ENCODE peak calls at places on chromosomes 16 and 17, in four cellular contexts. J is PC-3, M is GM23338, T is astrocyte. I is an unnamed sample.

GRCh38 chr17:45032150-45032493 is 19.3 kb downstream of the DCAKD start:
- DNase-seq in M (no peak), J (no peak), T (no peak), I (no peak)

GRCh38 chr17:14197582-14197981 is 39.1 kb downstream of the CDRT15 start:
- DNase-seq in J (no peak), T (no peak), M (no peak), I (no peak)

GRCh38 chr17:72697602-72698146 is 394.8 kb downstream of the SLC39A11 start:
- DNase-seq in J (peak; percentile 18), M (no peak), T (no peak), I (peak; percentile 28)

GRCh38 chr16:988465-989353 is 7.1 kb downstream of the SOX8 start:
- DNase-seq in J (no peak), T (no peak), M (no peak), I (no peak)

GRCh38 chr17:53191878-53192277 is 630.8 kb upstream of the KIF2B start:
- DNase-seq in T (no peak), J (no peak), M (peak; percentile 6), I (no peak)

GRCh38 chr16:74107795-74108610 is 188.6 kb upstream of the PSMD7 start:
- DNase-seq in T (no peak), J (peak; percentile 56), M (peak; percentile 87), I (peak; percentile 60)

GRCh38 chr16:50585331-50585776 is 37.2 kb downstream of the NKD1 start:
- DNase-seq in J (no peak), T (no peak), M (no peak), I (peak; percentile 32)

GRCh38 chr16:70548936-70549335 is 25.3 kb downstream of the SF3B3 start:
- DNase-seq in M (no peak), J (peak; percentile 22), T (no peak), I (no peak)

GRCh38 chr17:9174779-9175574 is 153.7 kb downstream of the NTN1 start:
- DNase-seq in J (no peak), T (no peak), M (no peak), I (no peak)

GRCh38 chr16:71364306-71364705 is 5.8 kb downstream of the CALB2 start:
- DNase-seq in J (no peak), M (no peak), T (no peak), I (no peak)

GRCh38 chr16:29804455-29805231 is 1.7 kb upstream of the MAZ start:
- DNase-seq in T (no peak), M (peak; percentile 28), J (no peak), I (no peak)

GRCh38 chr16:14545346-14545884 is 84.6 kb downstream of the PARN start:
- DNase-seq in T (peak; percentile 51), J (no peak), M (no peak), I (peak; percentile 33)

GRCh38 chr16:82748026-82748425 is 121.3 kb downstream of the CDH13 start:
- DNase-seq in J (no peak), M (no peak), T (peak; percentile 84), I (no peak)

GRCh38 chr17:78838574-78839005 is 2.0 kb downstream of the USP36 start:
- DNase-seq in J (peak; percentile 93), T (no peak), M (no peak), I (no peak)

GRCh38 chr17:61908292-61909037 is 19.3 kb downstream of the INTS2 start:
- DNase-seq in J (no peak), T (no peak), M (no peak), I (no peak)

GRCh38 chr16:66085651-66086050 is 280.8 kb upstream of the CDH5 start:
- DNase-seq in M (no peak), T (no peak), J (no peak), I (no peak)

GRCh38 chr17:16492613-16493290 is 759 bp upstream of the LRRC75A start:
- DNase-seq in M (peak; percentile 59), T (no peak), J (no peak), I (no peak)

GRCh38 chr17:72972263-72972951 is 120.1 kb downstream of the SLC39A11 start:
- DNase-seq in J (peak; percentile 32), T (no peak), M (no peak), I (no peak)

GRCh38 chr17:78053777-78054468 is 74.6 kb downstream of the TMC6 start:
- DNase-seq in T (no peak), J (peak; percentile 80), M (no peak), I (no peak)

GRCh38 chr17:17154556-17154955 is 51.6 kb downstream of the PLD6 start:
- DNase-seq in T (no peak), M (no peak), J (no peak), I (no peak)

GRCh38 chr16:3479654-3480216 is 15.6 kb downstream of the C16orf90 start:
- DNase-seq in J (no peak), T (no peak), M (no peak), I (no peak)

GRCh38 chr16:78396673-78397072 is 297.2 kb downstream of the WWOX start:
- DNase-seq in J (no peak), T (no peak), M (no peak), I (no peak)

GRCh38 chr17:14792751-14793150 is 472.4 kb downstream of the PMP22 start:
- DNase-seq in J (peak; percentile 20), T (no peak), M (no peak), I (peak; percentile 35)

GRCh38 chr17:61307905-61308886 is 91.4 kb upstream of the TBX2 start:
- DNase-seq in J (peak; percentile 75), M (peak; percentile 47), T (peak; percentile 93), I (peak; percentile 75)

GRCh38 chr16:23206986-23207385 is 24.4 kb downstream of the SCNN1G start:
- DNase-seq in T (no peak), M (no peak), J (no peak), I (no peak)

GRCh38 chr17:21033350-21033749 is 9.5 kb downstream of the USP22 start:
- DNase-seq in J (peak; percentile 39), T (peak; percentile 39), M (no peak), I (no peak)

GRCh38 chr16:87160218-87160617 is 157.0 kb downstream of the C16orf95 start:
- DNase-seq in T (no peak), M (no peak), J (no peak), I (peak; percentile 50)

GRCh38 chr17:80832266-80832676 is 159.4 kb upstream of the CHMP6 start:
- DNase-seq in M (peak; percentile 71), T (peak; percentile 74), J (peak; percentile 12), I (peak; percentile 58)

GRCh38 chr17:59002848-59003247 is 103.8 kb downstream of the TRIM37 start:
- DNase-seq in M (no peak), T (peak; percentile 17), J (no peak), I (no peak)

GRCh38 chr16:84484579-84485254 is 19.7 kb downstream of the MEAK7 start:
- DNase-seq in J (peak; percentile 49), M (peak; percentile 76), T (peak; percentile 23), I (peak; percentile 70)

GRCh38 chr16:11052080-11052808 is 107.9 kb downstream of the CLEC16A start:
- DNase-seq in J (no peak), M (no peak), T (no peak), I (no peak)

GRCh38 chr17:5111402-5112204 is at the start of gene ZNF232:
- DNase-seq in J (peak; percentile 91), M (peak; percentile 98), T (peak; percentile 79), I (peak; percentile 98)

GRCh38 chr17:5110816-5111215 is 862 bp downstream of the ZNF232 start:
- DNase-seq in M (peak; percentile 27), T (no peak), J (no peak), I (peak; percentile 27)

GRCh38 chr17:5120036-5120435 is 4.2 kb downstream of the USP6 start:
- DNase-seq in M (no peak), T (no peak), J (no peak), I (no peak)

GRCh38 chr17:5118219-5118618 is 2.4 kb downstream of the USP6 start:
- DNase-seq in J (no peak), M (no peak), T (no peak), I (no peak)

GRCh38 chr17:5115673-5116651 is at the start of gene USP6:
- DNase-seq in M (peak; percentile 85), J (no peak), T (no peak), I (no peak)
- TF ChIP-seq EZH2 in M (no peak), J (no peak), T (peak; percentile 94), I (no peak)

GRCh38 chr17:76103274-76104139 is at the start of gene EXOC7:
- DNase-seq in J (peak; percentile 98), M (peak; percentile 97), T (peak; percentile 58), I (peak; percentile 98)
- TF ChIP-seq CTCF in J (no peak), M (no peak), T (no peak), I (no peak)

GRCh38 chr16:31727553-31727952 is 146.1 kb upstream of the ZNF267 start:
- DNase-seq in J (no peak), T (no peak), M (no peak), I (no peak)
- H3K79me2 ChIP-seq in J (no peaks in the 10 kb centered on the region), T (peaks cover 14% of the 10 kb centered on the region), M (peaks cover 76% of the 10 kb centered on the region), I (peaks cover 50% of the 10 kb centered on the region)

GRCh38 chr17:66835476-66835875 is 559 bp downstream of the CACNG5 start:
- DNase-seq in J (no peak), T (no peak), M (peak; percentile 13), I (no peak)

GRCh38 chr17:66833201-66833600 is 1.7 kb upstream of the CACNG5 start:
- DNase-seq in T (no peak), M (no peak), J (no peak), I (no peak)

GRCh38 chr17:66836063-66837005 is 1.4 kb downstream of the CACNG5 start:
- DNase-seq in J (no peak), M (no peak), T (no peak), I (no peak)

GRCh38 chr17:66834426-66834918 is 445 bp upstream of the CACNG5 start:
- DNase-seq in T (no peak), J (no peak), M (peak; percentile 4), I (no peak)

GRCh38 chr17:66834919-66835454 is at the start of gene CACNG5:
- DNase-seq in J (no peak), M (peak; percentile 72), T (no peak), I (no peak)
- TF ChIP-seq EZH2 in J (no peak), M (no peak), T (peak; percentile 66), I (peak; percentile 69)

DNA sequence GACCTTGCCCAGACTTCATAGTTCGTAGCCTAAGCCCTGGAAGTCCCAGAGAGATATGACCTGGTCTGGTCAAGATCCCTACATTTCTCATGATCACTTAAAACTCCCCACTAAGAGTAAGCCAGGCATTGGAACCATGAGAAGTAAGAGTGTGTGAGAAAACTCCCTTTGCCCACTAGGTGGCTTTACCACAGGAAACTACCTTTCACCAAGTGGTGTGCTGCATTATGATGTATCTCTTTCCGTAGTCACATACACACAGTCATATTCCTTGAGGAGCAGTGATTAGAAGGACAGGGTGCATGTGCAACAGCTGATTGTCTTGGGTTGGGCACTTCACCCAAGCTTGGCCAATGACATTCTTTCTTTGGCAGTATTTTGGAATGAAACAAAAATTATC is 639.3 kb downstream of the KCNJ2 start:
- DNase-seq in T (no peak), J (peak; percentile 63), M (peak; percentile 59), I (peak; percentile 5)
- TF ChIP-seq CTCF in T (peak; percentile 18), J (peak; percentile 88), M (peak; percentile 70), I (peak; percentile 28)

GRCh38 chr17:82861393-82861775 is 21.6 kb upstream of the ZNF750 start:
- DNase-seq in T (no peak), M (no peak), J (no peak), I (no peak)
- H3K79me2 ChIP-seq in T (peaks cover 23% of the 10 kb centered on the region), M (peaks cover 51% of the 10 kb centered on the region), J (peaks cover 12% of the 10 kb centered on the region), I (no peaks in the 10 kb centered on the region)